ENCODE peak calls at places on chromosomes 16 and 17, in six cellular contexts. One of them, this sample, is unnamed.

GRCh38 chr17:14299261-14300093 is 1.4 kb upstream of the HS3ST3B1 start:
- DNase-seq in breast epithelium: no peak
- DNase-seq in GM12878: no peak
- DNase-seq in stomach: peak
- DNase-seq in suprapubic skin: peak
- DNase-seq in GM12892: no peak
- DNase-seq in this sample: peak

GRCh38 chr16:30621765-30622164 is 11.6 kb upstream of the ZNF689 start:
- DNase-seq in suprapubic skin: no peak
- DNase-seq in stomach: no peak
- DNase-seq in GM12878: no peak
- DNase-seq in GM12892: no peak
- DNase-seq in breast epithelium: no peak
- DNase-seq in this sample: no peak

GRCh38 chr16:3642397-3643094 is 11.9 kb upstream of the DNASE1 start:
- DNase-seq in stomach: peak
- DNase-seq in breast epithelium: peak
- DNase-seq in suprapubic skin: no peak
- DNase-seq in GM12878: no peak
- DNase-seq in GM12892: no peak
- DNase-seq in this sample: peak

GRCh38 chr17:31967643-31968042 is 30.8 kb downstream of the SUZ12 start:
- DNase-seq in GM12878: no peak
- DNase-seq in breast epithelium: no peak
- DNase-seq in stomach: no peak
- DNase-seq in suprapubic skin: no peak
- DNase-seq in GM12892: no peak
- DNase-seq in this sample: peak

GRCh38 chr17:79829004-79829403 is 10.2 kb downstream of the CBX4 start:
- DNase-seq in suprapubic skin: no peak
- DNase-seq in GM12892: no peak
- DNase-seq in GM12878: no peak
- DNase-seq in stomach: no peak
- DNase-seq in breast epithelium: no peak
- DNase-seq in this sample: no peak

GRCh38 chr16:17469742-17470001 is 1.1 kb downstream of the XYLT1 start:
- DNase-seq in stomach: no peak
- DNase-seq in breast epithelium: no peak
- DNase-seq in suprapubic skin: no peak
- DNase-seq in GM12878: no peak
- DNase-seq in GM12892: no peak
- DNase-seq in this sample: no peak

GRCh38 chr17:32429598-32429997 is 14.7 kb upstream of the PSMD11 start:
- DNase-seq in stomach: no peak
- DNase-seq in GM12892: no peak
- DNase-seq in breast epithelium: no peak
- DNase-seq in GM12878: no peak
- DNase-seq in suprapubic skin: no peak
- DNase-seq in this sample: no peak

GRCh38 chr16:89815639-89816348 is 653 bp downstream of the FANCA start:
- DNase-seq in stomach: no peak
- DNase-seq in GM12878: no peak
- DNase-seq in breast epithelium: no peak
- DNase-seq in GM12892: peak
- DNase-seq in suprapubic skin: no peak
- DNase-seq in this sample: no peak

GRCh38 chr17:49861150-49861884 is 13.4 kb upstream of the TAC4 start:
- DNase-seq in stomach: no peak
- DNase-seq in GM12892: peak
- DNase-seq in suprapubic skin: no peak
- DNase-seq in GM12878: no peak
- DNase-seq in breast epithelium: no peak
- DNase-seq in this sample: no peak

GRCh38 chr16:12343913-12344312 is 367.4 kb downstream of the SNX29 start:
- DNase-seq in breast epithelium: no peak
- DNase-seq in suprapubic skin: no peak
- DNase-seq in stomach: no peak
- DNase-seq in GM12878: no peak
- DNase-seq in GM12892: no peak
- DNase-seq in this sample: no peak

GRCh38 chr17:80742581-80743180 is 198.0 kb downstream of the RPTOR start:
- DNase-seq in breast epithelium: no peak
- DNase-seq in GM12892: no peak
- DNase-seq in suprapubic skin: no peak
- DNase-seq in stomach: no peak
- DNase-seq in GM12878: no peak
- DNase-seq in this sample: no peak

GRCh38 chr16:70682239-70683145 is 3.4 kb downstream of the MTSS2 start:
- DNase-seq in suprapubic skin: no peak
- DNase-seq in GM12878: no peak
- DNase-seq in stomach: no peak
- DNase-seq in GM12892: no peak
- DNase-seq in breast epithelium: no peak
- DNase-seq in this sample: peak

GRCh38 chr17:6853764-6854442 is 22.4 kb upstream of the TEKT1 start:
- DNase-seq in suprapubic skin: no peak
- DNase-seq in stomach: no peak
- DNase-seq in GM12892: no peak
- DNase-seq in GM12878: no peak
- DNase-seq in breast epithelium: no peak
- DNase-seq in this sample: no peak

GRCh38 chr16:3590736-3591435 is 13.7 kb upstream of the NLRC3 start:
- DNase-seq in breast epithelium: no peak
- DNase-seq in stomach: no peak
- DNase-seq in suprapubic skin: no peak
- DNase-seq in GM12892: no peak
- DNase-seq in GM12878: no peak
- DNase-seq in this sample: no peak

GRCh38 chr16:71929048-71929447 is 33.7 kb downstream of the IST1 start:
- DNase-seq in suprapubic skin: no peak
- DNase-seq in stomach: no peak
- DNase-seq in GM12892: no peak
- DNase-seq in GM12878: no peak
- DNase-seq in breast epithelium: no peak
- DNase-seq in this sample: no peak

GRCh38 chr16:88524973-88525662 is 45.1 kb upstream of the ZC3H18 start:
- DNase-seq in breast epithelium: no peak
- DNase-seq in GM12878: no peak
- DNase-seq in stomach: peak
- DNase-seq in GM12892: no peak
- DNase-seq in suprapubic skin: no peak
- DNase-seq in this sample: no peak

GRCh38 chr17:68783861-68784260 is 171.3 kb downstream of the ABCA8 start:
- DNase-seq in breast epithelium: no peak
- DNase-seq in suprapubic skin: no peak
- DNase-seq in stomach: no peak
- DNase-seq in GM12878: no peak
- DNase-seq in GM12892: no peak
- DNase-seq in this sample: no peak

GRCh38 chr16:70725024-70725911 is 39.4 kb upstream of the MTSS2 start:
- DNase-seq in suprapubic skin: no peak
- DNase-seq in stomach: no peak
- DNase-seq in GM12892: no peak
- DNase-seq in GM12878: no peak
- DNase-seq in breast epithelium: no peak
- DNase-seq in this sample: no peak

GRCh38 chr16:57115504-57116182 is 23.3 kb downstream of the CPNE2 start:
- DNase-seq in stomach: no peak
- DNase-seq in GM12878: no peak
- DNase-seq in suprapubic skin: no peak
- DNase-seq in GM12892: no peak
- DNase-seq in breast epithelium: no peak
- DNase-seq in this sample: no peak

GRCh38 chr17:70661342-70662222 is 492.2 kb downstream of the KCNJ2 start:
- DNase-seq in breast epithelium: no peak
- DNase-seq in suprapubic skin: no peak
- DNase-seq in stomach: no peak
- DNase-seq in GM12878: no peak
- DNase-seq in GM12892: no peak
- DNase-seq in this sample: no peak

GRCh38 chr16:29029168-29029994 is 44.5 kb downstream of the LAT start:
- DNase-seq in GM12878: no peak
- DNase-seq in breast epithelium: peak
- DNase-seq in stomach: no peak
- DNase-seq in GM12892: no peak
- DNase-seq in suprapubic skin: peak
- DNase-seq in this sample: peak

GRCh38 chr17:21354796-21355385 is 21.3 kb upstream of the KCNJ12 start:
- DNase-seq in suprapubic skin: no peak
- DNase-seq in GM12892: no peak
- DNase-seq in GM12878: no peak
- DNase-seq in stomach: no peak
- DNase-seq in breast epithelium: no peak
- DNase-seq in this sample: peak

GRCh38 chr16:48115299-48115698 is 40.5 kb downstream of the ABCC12 start:
- DNase-seq in breast epithelium: no peak
- DNase-seq in stomach: no peak
- DNase-seq in GM12892: no peak
- DNase-seq in GM12878: no peak
- DNase-seq in suprapubic skin: no peak
- DNase-seq in this sample: no peak

GRCh38 chr16:2842340-2843000 is 12.4 kb downstream of the ZG16B start:
- DNase-seq in stomach: peak
- DNase-seq in GM12878: no peak
- DNase-seq in GM12892: no peak
- DNase-seq in breast epithelium: no peak
- DNase-seq in suprapubic skin: no peak
- DNase-seq in this sample: peak

GRCh38 chr17:64385187-64386083 is 5.2 kb downstream of the PECAM1 start:
- DNase-seq in stomach: no peak
- DNase-seq in suprapubic skin: peak
- DNase-seq in GM12878: peak
- DNase-seq in GM12892: no peak
- DNase-seq in breast epithelium: no peak
- DNase-seq in this sample: peak

GRCh38 chr17:77905766-77906165 is 52.7 kb upstream of the TNRC6C start:
- DNase-seq in breast epithelium: no peak
- DNase-seq in stomach: no peak
- DNase-seq in GM12892: no peak
- DNase-seq in GM12878: no peak
- DNase-seq in suprapubic skin: no peak
- DNase-seq in this sample: no peak

GRCh38 chr17:77906377-77906871 is 52.1 kb upstream of the TNRC6C start:
- DNase-seq in suprapubic skin: no peak
- DNase-seq in breast epithelium: no peak
- DNase-seq in GM12892: no peak
- DNase-seq in GM12878: no peak
- DNase-seq in stomach: no peak
- DNase-seq in this sample: peak

GRCh38 chr17:77908501-77908900 is 50.0 kb upstream of the TNRC6C start:
- DNase-seq in breast epithelium: no peak
- DNase-seq in stomach: no peak
- DNase-seq in GM12892: no peak
- DNase-seq in suprapubic skin: no peak
- DNase-seq in GM12878: no peak
- DNase-seq in this sample: no peak

GRCh38 chr17:77907497-77908120 is 50.9 kb upstream of the TNRC6C start:
- DNase-seq in GM12892: no peak
- DNase-seq in GM12878: no peak
- DNase-seq in suprapubic skin: no peak
- DNase-seq in breast epithelium: no peak
- DNase-seq in stomach: no peak
- DNase-seq in this sample: peak

GRCh38 chr17:77905266-77905665 is 53.2 kb upstream of the TNRC6C start:
- DNase-seq in GM12878: no peak
- DNase-seq in suprapubic skin: no peak
- DNase-seq in breast epithelium: no peak
- DNase-seq in stomach: no peak
- DNase-seq in GM12892: no peak
- DNase-seq in this sample: no peak
- TF ChIP-seq POLR2AphosphoS5 in GM12878: no peak
- TF ChIP-seq POLR2AphosphoS5 in suprapubic skin: no peak
- TF ChIP-seq POLR2AphosphoS5 in breast epithelium: no peak
- TF ChIP-seq POLR2AphosphoS5 in stomach: no peak
- TF ChIP-seq POLR2AphosphoS5 in GM12892: no peak
- TF ChIP-seq POLR2AphosphoS5 in this sample: no peak

DNA sequence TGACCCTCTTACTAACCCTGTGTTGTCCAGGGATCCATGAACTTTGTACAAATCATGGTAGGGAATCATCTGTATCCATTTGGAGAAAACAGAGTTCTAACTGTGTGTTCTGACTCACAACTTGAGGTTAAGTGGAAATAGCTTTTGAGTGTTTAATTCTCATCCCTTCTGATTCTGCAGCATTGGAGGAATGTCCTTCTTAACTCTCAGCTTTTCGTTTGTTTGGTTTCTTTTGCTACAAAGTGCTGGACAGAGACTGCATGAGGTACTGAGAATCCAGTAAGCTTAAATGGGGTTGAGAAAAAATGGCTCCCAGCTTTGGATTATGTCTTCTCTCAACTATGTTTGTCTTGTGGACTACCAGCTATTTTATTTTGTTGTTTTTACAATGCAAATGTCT is 352.1 kb upstream of the KIF2B start:
- DNase-seq in GM12878: no peak
- DNase-seq in GM12892: no peak
- DNase-seq in stomach: no peak
- DNase-seq in suprapubic skin: no peak
- DNase-seq in breast epithelium: no peak
- DNase-seq in this sample: no peak
- TF ChIP-seq POLR2A in GM12878: no peak
- TF ChIP-seq POLR2A in GM12892: no peak
- TF ChIP-seq POLR2A in stomach: no peak
- TF ChIP-seq POLR2A in suprapubic skin: no peak
- TF ChIP-seq POLR2A in breast epithelium: no peak
- TF ChIP-seq POLR2A in this sample: no peak

GRCh38 chr17:72421128-72422092 is 300.6 kb downstream of the SOX9 start:
- DNase-seq in suprapubic skin: no peak
- DNase-seq in stomach: peak
- DNase-seq in GM12878: peak
- DNase-seq in breast epithelium: peak
- DNase-seq in GM12892: peak
- DNase-seq in this sample: no peak
- TF ChIP-seq POLR2AphosphoS5 in suprapubic skin: no peak
- TF ChIP-seq POLR2AphosphoS5 in stomach: no peak
- TF ChIP-seq POLR2AphosphoS5 in GM12878: peak
- TF ChIP-seq POLR2AphosphoS5 in breast epithelium: no peak
- TF ChIP-seq POLR2AphosphoS5 in GM12892: peak
- TF ChIP-seq POLR2AphosphoS5 in this sample: no peak

GRCh38 chr17:77141846-77142449 is 1.2 kb downstream of the SEC14L1 start:
- DNase-seq in stomach: no peak
- DNase-seq in suprapubic skin: no peak
- DNase-seq in GM12878: no peak
- DNase-seq in breast epithelium: no peak
- DNase-seq in GM12892: no peak
- DNase-seq in this sample: no peak

GRCh38 chr17:77143306-77143705 is 2.5 kb downstream of the SEC14L1 start:
- DNase-seq in stomach: no peak
- DNase-seq in breast epithelium: no peak
- DNase-seq in suprapubic skin: no peak
- DNase-seq in GM12878: no peak
- DNase-seq in GM12892: no peak
- DNase-seq in this sample: no peak

GRCh38 chr17:77140166-77140877 is 447 bp upstream of the SEC14L1 start:
- DNase-seq in GM12892: peak
- DNase-seq in stomach: peak
- DNase-seq in breast epithelium: peak
- DNase-seq in GM12878: peak
- DNase-seq in suprapubic skin: peak
- DNase-seq in this sample: peak

GRCh38 chr17:77142689-77143088 is 1.9 kb downstream of the SEC14L1 start:
- DNase-seq in GM12878: no peak
- DNase-seq in suprapubic skin: no peak
- DNase-seq in breast epithelium: no peak
- DNase-seq in stomach: no peak
- DNase-seq in GM12892: no peak
- DNase-seq in this sample: no peak

GRCh38 chr17:77140878-77141767 is at the start of gene SEC14L1:
- DNase-seq in GM12892: no peak
- DNase-seq in stomach: peak
- DNase-seq in suprapubic skin: peak
- DNase-seq in GM12878: no peak
- DNase-seq in breast epithelium: no peak
- DNase-seq in this sample: peak
- TF ChIP-seq POLR2A in GM12892: no peak
- TF ChIP-seq POLR2A in stomach: no peak
- TF ChIP-seq POLR2A in suprapubic skin: peak
- TF ChIP-seq POLR2A in GM12878: no peak
- TF ChIP-seq POLR2A in breast epithelium: no peak
- TF ChIP-seq POLR2A in this sample: no peak

This sample was measured in spleen.